ENCODE peak calls at places on chromosomes 3 and 15, in ten cellular contexts. O is B cell; I is GM12864; E is esophagus squamous epithelium; Y is cardiac fibroblast; M is natural killer cell; G is CD4-positive, alpha-beta T cell; B is fibroblast of lung; P is fibroblast of the aortic adventitia; J is neural crest cell. W is an unnamed sample.

GRCh38 chr3:66592927-66593625 is 92.3 kb upstream of the LRIG1 start:
- DNase-seq in Y (no peak), O (no peak), J (no peak), B (peak; percentile 49), I (no peak), P (peak; percentile 38), M (no peak), G (no peak), E (no peak), W (no peak)

GRCh38 chr15:101477851-101478353 is 11.6 kb downstream of the PCSK6 start:
- DNase-seq in G (no peak), P (no peak), Y (no peak), M (no peak), E (no peak), O (no peak), B (no peak), I (no peak), J (no peak), W (no peak)

GRCh38 chr15:26771168-26771916 is 1.5 kb downstream of the GABRB3 start:
- DNase-seq in P (no peak), B (no peak), G (no peak), M (no peak), Y (no peak), E (no peak), J (peak; percentile 78), I (no peak), O (no peak), W (peak; percentile 72)

GRCh38 chr15:77411614-77411976 is 8.3 kb downstream of the PEAK1 start:
- DNase-seq in O (no peak), I (no peak), J (no peak), Y (no peak), E (no peak), G (no peak), P (no peak), B (no peak), M (no peak), W (no peak)

GRCh38 chr15:62726461-62726860 is 316.1 kb upstream of the TPM1 start:
- DNase-seq in E (no peak), J (no peak), O (no peak), Y (no peak), I (no peak), M (no peak), G (no peak), P (no peak), B (no peak), W (no peak)

GRCh38 chr15:29888651-29889050 is 66.4 kb upstream of the TJP1 start:
- DNase-seq in Y (peak; percentile 73), G (no peak), O (no peak), J (no peak), P (peak; percentile 65), E (no peak), B (peak; percentile 80), I (no peak), M (no peak), W (peak; percentile 18)

GRCh38 chr3:189040934-189041333 is 130.8 kb upstream of the TPRG1 start:
- DNase-seq in P (no peak), G (no peak), I (no peak), Y (no peak), B (no peak), E (no peak), J (no peak), O (no peak), M (no peak), W (no peak)

GRCh38 chr3:99960123-99960878 is 142.6 kb downstream of the CMSS1 start:
- DNase-seq in G (no peak), M (no peak), O (no peak), I (no peak), B (no peak), E (no peak), P (no peak), Y (no peak), J (no peak), W (no peak)

GRCh38 chr3:30779686-30780287 is 114.7 kb downstream of the GADL1 start:
- DNase-seq in G (no peak), I (no peak), P (peak; percentile 50), E (no peak), Y (peak; percentile 50), J (no peak), M (no peak), B (peak; percentile 47), O (no peak), W (peak; percentile 28)

GRCh38 chr3:48356419-48356818 is 15.6 kb upstream of the FBXW12 start:
- DNase-seq in E (no peak), I (no peak), B (no peak), Y (no peak), M (no peak), G (no peak), J (no peak), P (no peak), O (no peak), W (no peak)

GRCh38 chr15:63348392-63348791 is 33.3 kb downstream of the CA12 start:
- DNase-seq in I (no peak), J (no peak), P (peak; percentile 83), M (no peak), Y (peak; percentile 87), E (no peak), G (no peak), B (peak; percentile 60), O (no peak), W (no peak)

GRCh38 chr3:111669926-111670630 is 74.9 kb upstream of the ZBED2 start:
- DNase-seq in Y (peak; percentile 32), O (no peak), E (no peak), G (no peak), B (peak; percentile 27), J (no peak), I (no peak), M (no peak), P (peak; percentile 65), W (no peak)

GRCh38 chr3:123652346-123652984 is 67.6 kb upstream of the HACD2 start:
- DNase-seq in O (peak; percentile 46), M (no peak), G (no peak), E (no peak), Y (peak; percentile 81), B (peak; percentile 75), J (peak; percentile 87), I (no peak), P (peak; percentile 76), W (peak; percentile 94)

GRCh38 chr3:4570840-4571621 is 77.9 kb downstream of the ITPR1 start:
- DNase-seq in M (no peak), J (no peak), E (no peak), B (no peak), G (no peak), O (no peak), P (no peak), I (no peak), Y (no peak), W (no peak)

GRCh38 chr15:79970921-79971434 is at the start of gene BCL2A1:
- DNase-seq in O (peak; percentile 74), P (peak; percentile 88), G (peak; percentile 44), I (peak; percentile 91), B (peak; percentile 67), J (no peak), E (peak; percentile 9), Y (peak; percentile 72), M (peak; percentile 33), W (no peak)

GRCh38 chr15:49438970-49439631 is 16.1 kb downstream of the FGF7 start:
- DNase-seq in B (no peak), P (peak; percentile 52), E (peak; percentile 0), J (no peak), G (no peak), Y (peak; percentile 65), M (no peak), O (peak; percentile 39), I (peak; percentile 12), W (no peak)

GRCh38 chr3:124143047-124143446 is 151.1 kb upstream of the ROPN1 start:
- DNase-seq in I (no peak), E (no peak), B (no peak), P (no peak), G (no peak), O (no peak), Y (no peak), J (no peak), M (no peak), W (no peak)

GRCh38 chr15:51341366-51342248 is at the start of gene GLDN:
- DNase-seq in O (no peak), B (peak; percentile 23), E (no peak), P (no peak), I (no peak), J (peak; percentile 5), G (no peak), Y (no peak), M (no peak), W (peak; percentile 45)

GRCh38 chr3:37546876-37547275 is 314.8 kb upstream of the CTDSPL start:
- DNase-seq in G (no peak), M (no peak), E (no peak), J (no peak), Y (peak; percentile 43), I (no peak), O (no peak), B (peak; percentile 37), P (peak; percentile 23), W (no peak)
- TF ChIP-seq CTCF in G (no peak), M (no peak), E (no peak), J (peak; percentile 33), Y (peak; percentile 7), I (no peak), O (no peak), B (peak; percentile 17), P (no peak), W (no peak)

DNA sequence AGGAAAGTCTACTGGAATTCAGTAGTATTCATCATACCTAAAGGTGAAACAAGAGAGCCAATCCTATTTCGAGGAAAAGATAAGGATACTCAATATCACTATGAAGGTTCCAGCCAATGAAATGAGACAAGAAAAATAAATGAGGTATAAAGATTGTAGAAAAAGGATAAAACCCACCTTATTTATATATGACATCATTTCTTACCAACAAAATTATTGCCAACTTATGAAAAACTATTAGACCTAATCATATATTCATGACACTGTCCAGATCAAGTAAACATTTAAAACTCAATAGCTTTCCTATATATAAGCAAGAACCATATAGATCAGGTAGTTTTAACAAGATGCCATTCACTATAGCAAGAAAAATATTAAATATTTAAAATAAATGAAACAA is 110.4 kb upstream of the NR2E3 start:
- DNase-seq in E (no peak), O (no peak), J (no peak), B (no peak), M (no peak), G (no peak), I (no peak), Y (no peak), P (no peak), W (no peak)
- TF ChIP-seq CTCF in E (no peak), O (no peak), J (no peak), B (no peak), M (no peak), G (no peak), I (no peak), Y (no peak), P (no peak), W (no peak)

DNA sequence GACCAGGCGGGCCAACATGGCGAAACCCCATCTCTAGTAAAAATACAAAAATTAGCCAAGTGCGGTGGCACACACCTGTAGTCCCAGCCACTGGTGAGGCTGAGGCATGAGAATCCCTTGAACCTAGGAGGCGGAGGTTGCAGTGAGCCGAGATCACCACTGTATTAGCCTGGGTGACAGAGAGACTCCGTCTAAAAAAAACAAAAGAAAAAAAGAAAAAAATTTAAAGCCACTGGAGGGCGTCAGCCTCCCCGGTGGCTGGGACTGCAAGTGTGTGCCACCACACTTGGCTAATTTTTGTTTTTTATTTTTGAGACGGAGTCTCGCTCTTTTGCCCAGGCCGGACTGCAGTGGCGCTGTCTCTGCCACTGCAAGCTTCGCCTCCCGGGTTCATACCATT is 7.9 kb downstream of the RTF1 start:
- DNase-seq in M (no peak), B (no peak), O (no peak), I (no peak), P (no peak), G (no peak), E (no peak), Y (no peak), J (no peak), W (no peak)
- TF ChIP-seq CTCF in M (no peak), B (no peak), O (no peak), I (no peak), P (no peak), G (no peak), E (no peak), Y (no peak), J (peak; percentile 23), W (no peak)

GRCh38 chr3:187722206-187722612 is 19.9 kb upstream of the RTP2 start:
- DNase-seq in G (no peak), J (no peak), B (no peak), O (no peak), E (no peak), M (no peak), P (no peak), Y (no peak), I (no peak), W (no peak)
- TF ChIP-seq CTCF in G (no peak), J (no peak), B (no peak), O (no peak), E (no peak), M (no peak), P (no peak), Y (no peak), I (no peak), W (peak; percentile 18)

W was measured in glutamatergic neuron.